ENCODE peak calls at places on chromosomes 6 and 20, in four cellular contexts. W is OCI-LY7; B is neuronal stem cell; U is CD4-positive, alpha-beta memory T cell. Y is an unnamed sample.
A peak's percentile ranks its signal among the peaks of the same experiment; 100 is the strongest.

GRCh38 chr6:4670295-4670694 is 105.9 kb upstream of the CDYL start:
- DNase-seq in W (no peak), B (no peak), U (no peak), Y (no peak)

GRCh38 chr20:43915209-43916072 is 789 bp downstream of the TOX2 start:
- DNase-seq in W (no peak), B (no peak), U (peak; percentile 54), Y (peak; percentile 88)

GRCh38 chr6:72640622-72640930 is 18.7 kb downstream of the KCNQ5 start:
- DNase-seq in W (no peak), B (no peak), U (no peak), Y (no peak)

GRCh38 chr6:79694623-79695311 is 63.6 kb downstream of the SH3BGRL2 start:
- DNase-seq in W (no peak), B (no peak), U (no peak), Y (peak; percentile 25)

GRCh38 chr6:139337830-139338229 is 36.6 kb downstream of the CITED2 start:
- DNase-seq in W (no peak), B (no peak), U (no peak), Y (no peak)

GRCh38 chr20:7853493-7853892 is 86.8 kb downstream of the HAO1 start:
- DNase-seq in W (no peak), B (no peak), U (no peak), Y (no peak)

GRCh38 chr6:25958700-25959162 is 3.9 kb upstream of the TRIM38 start:
- DNase-seq in W (peak; percentile 17), B (no peak), U (no peak), Y (no peak)

GRCh38 chr6:32079566-32080290 is 29.4 kb downstream of the TNXB start:
- DNase-seq in W (no peak), B (no peak), U (no peak), Y (peak; percentile 48)

GRCh38 chr6:80437186-80437585 is 330.7 kb downstream of the BCKDHB start:
- DNase-seq in W (no peak), B (no peak), U (no peak), Y (no peak)

GRCh38 chr20:13297105-13297899 is 76.2 kb downstream of the ISM1 start:
- DNase-seq in W (no peak), B (no peak), U (no peak), Y (no peak)

GRCh38 chr20:16081421-16081820 is 491.8 kb downstream of the KIF16B start:
- DNase-seq in W (no peak), B (no peak), U (no peak), Y (no peak)

GRCh38 chr6:125792680-125793079 is 1.9 kb downstream of the NCOA7 start:
- DNase-seq in W (no peak), B (no peak), U (no peak), Y (no peak)

GRCh38 chr6:33958208-33958862 is 154.5 kb upstream of the MLN start:
- DNase-seq in W (peak; percentile 45), B (peak; percentile 43), U (no peak), Y (peak; percentile 89)

GRCh38 chr6:13384966-13385365 is 56.6 kb upstream of the TBC1D7 start:
- DNase-seq in W (no peak), B (no peak), U (no peak), Y (no peak)

GRCh38 chr20:12762725-12763124 is 246.0 kb upstream of the SPTLC3 start:
- DNase-seq in W (no peak), B (no peak), U (no peak), Y (no peak)

GRCh38 chr6:156154896-156155295 is 622.3 kb upstream of the ARID1B start:
- DNase-seq in W (no peak), B (no peak), U (no peak), Y (no peak)

GRCh38 chr6:35727206-35727934 is 9.5 kb upstream of the ARMC12 start:
- DNase-seq in W (peak; percentile 68), B (no peak), U (no peak), Y (peak; percentile 87)

GRCh38 chr6:11586574-11586973 is 49.0 kb downstream of the TMEM170B start:
- DNase-seq in W (no peak), B (peak; percentile 39), U (no peak), Y (no peak)

GRCh38 chr6:89443658-89444057 is 10.7 kb downstream of the ANKRD6 start:
- DNase-seq in W (no peak), B (no peak), U (no peak), Y (no peak)

DNA sequence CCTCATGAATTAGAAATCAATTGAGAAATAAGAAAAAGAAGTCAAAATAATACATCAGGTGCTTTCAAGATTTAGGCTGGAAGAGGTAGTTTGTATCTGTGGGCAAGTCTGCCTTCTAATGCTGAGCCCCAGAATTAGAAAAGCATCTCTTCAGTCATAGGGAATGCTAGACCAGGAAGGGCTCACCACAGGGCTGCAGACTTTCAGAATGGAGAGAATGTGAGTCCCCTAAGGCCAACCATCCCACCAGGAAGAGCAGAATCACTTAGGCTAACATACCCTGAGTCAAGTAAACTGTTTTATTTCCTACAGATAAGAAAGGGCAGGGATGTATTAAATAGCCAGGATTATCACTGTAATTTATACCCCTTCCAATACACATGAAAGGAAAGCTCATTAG is 510.2 kb downstream of the RNF144B start:
- DNase-seq in W (no peak), B (no peak), U (no peak), Y (no peak)
- H3K4me3 ChIP-seq in W (no peak overlapping the region), B (no peak overlapping the region), U (no peak overlapping the region), Y (no peak overlapping the region)

GRCh38 chr20:41406307-41406706 is 39.7 kb upstream of the EMILIN3 start:
- DNase-seq in W (no peak), B (no peak), U (no peak), Y (no peak)
- H3K36me3 ChIP-seq in W (peaks cover 42% of the 10 kb centered on the region), B (peaks cover 50% of the 10 kb centered on the region), U (peaks cover 55% of the 10 kb centered on the region), Y (peaks cover 45% of the 10 kb centered on the region)

DNA sequence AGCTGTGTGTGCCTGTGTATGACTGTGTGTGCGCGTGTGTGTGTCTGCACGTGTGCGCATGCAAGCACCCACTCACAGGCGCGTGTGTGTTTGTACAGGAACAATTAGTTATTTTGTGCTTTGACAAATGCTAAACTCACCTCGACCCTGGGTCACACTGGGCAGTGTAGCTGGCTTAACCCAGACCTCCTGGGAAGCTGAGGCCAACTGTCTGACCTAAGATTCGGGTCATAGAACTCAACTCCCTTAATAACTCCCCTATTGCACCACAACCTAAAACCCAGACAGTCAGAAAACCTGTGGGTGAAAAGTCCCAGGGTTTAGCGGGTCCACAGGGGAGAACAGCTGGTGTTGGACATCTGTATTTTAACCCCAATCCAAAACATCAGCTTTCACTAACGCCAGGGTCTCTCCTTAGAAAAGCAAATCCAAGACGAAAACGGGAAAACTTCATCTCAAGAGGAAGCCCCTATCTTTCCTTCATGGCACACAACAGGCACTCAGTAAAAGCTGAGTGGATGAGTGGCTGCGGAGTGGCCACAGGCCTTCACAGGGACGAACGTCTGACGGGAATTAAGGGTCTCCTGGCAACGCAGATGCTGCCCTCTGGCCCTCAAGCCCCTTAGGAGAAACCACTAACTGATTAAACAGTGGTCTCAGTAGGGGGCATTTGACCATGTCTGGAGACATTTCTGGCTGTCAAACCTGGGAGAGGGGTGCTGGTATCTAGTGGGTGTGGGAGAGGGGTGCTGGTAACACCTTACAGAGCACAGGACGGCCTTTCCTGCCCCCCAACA is 4.5 kb downstream of the PMEPA1 start:
- DNase-seq in W (no peak), B (no peak), U (no peak), Y (no peak)
- H3K4me3 ChIP-seq in W (no peak overlapping the region), B (no peak overlapping the region), U (no peak overlapping the region), Y (no peak overlapping the region)

GRCh38 chr6:43630980-43631619 is 2.0 kb upstream of the GTPBP2 start:
- DNase-seq in W (peak; percentile 49), B (no peak), U (no peak), Y (no peak)

GRCh38 chr6:43629505-43630300 is 639 bp upstream of the GTPBP2 start:
- DNase-seq in W (peak; percentile 99), B (peak; percentile 88), U (peak; percentile 96), Y (peak; percentile 98)

GRCh38 chr6:43627008-43627825 is 1.8 kb downstream of the GTPBP2 start:
- DNase-seq in W (no peak), B (no peak), U (no peak), Y (no peak)

GRCh38 chr6:43628392-43629103 is 516 bp downstream of the GTPBP2 start:
- DNase-seq in W (peak; percentile 79), B (peak; percentile 44), U (peak; percentile 69), Y (peak; percentile 89)

DNA sequence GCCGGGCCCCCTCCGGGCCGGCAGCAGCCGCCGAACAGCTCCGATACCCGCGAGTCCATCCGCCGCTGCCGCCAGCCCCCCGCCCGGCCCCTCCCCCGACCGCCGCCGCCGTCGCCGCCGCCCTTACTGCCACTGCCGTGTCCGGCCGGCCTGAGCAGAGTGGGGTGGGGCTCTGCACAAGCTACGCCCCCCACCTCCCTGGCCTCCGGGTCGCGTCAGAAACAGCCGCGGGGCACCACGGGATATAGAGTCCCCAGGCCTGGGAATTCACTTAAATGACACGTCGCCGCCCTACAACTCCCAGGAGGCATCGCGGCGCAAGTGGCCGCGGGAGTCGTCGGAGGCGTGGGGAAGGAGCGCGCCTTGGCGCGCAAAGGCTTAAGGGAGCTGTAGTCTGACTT is at the start of gene GTPBP2:
- DNase-seq in W (peak; percentile 99), B (peak; percentile 98), U (peak; percentile 98), Y (peak; percentile 99)
- H3K36me3 ChIP-seq in W (peaks cover 33% of the 10 kb centered on the region), B (peaks cover 28% of the 10 kb centered on the region), U (peaks cover 23% of the 10 kb centered on the region), Y (peaks cover 23% of the 10 kb centered on the region)

DNA sequence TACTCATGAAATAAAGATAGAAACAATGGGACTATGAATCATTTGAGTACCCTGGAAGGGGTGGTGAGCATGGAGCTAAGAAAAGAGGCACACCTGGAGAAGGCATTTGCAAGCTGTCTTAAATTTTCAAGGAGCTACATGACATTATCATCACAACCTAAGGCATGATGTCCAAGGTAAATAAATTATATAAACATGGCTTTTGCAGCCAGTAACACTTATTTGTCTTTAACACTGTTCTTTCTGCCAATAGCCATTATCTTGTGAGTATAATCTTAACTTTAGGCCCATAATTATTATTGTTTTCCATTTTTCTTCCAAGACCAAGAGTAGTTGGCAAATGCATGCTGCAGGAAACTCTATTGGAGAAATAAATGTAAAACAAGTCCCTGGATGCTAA is 63.7 kb downstream of the ALDH5A1 start:
- DNase-seq in W (no peak), B (no peak), U (no peak), Y (no peak)
- H3K4me3 ChIP-seq in W (no peak overlapping the region), B (no peak overlapping the region), U (no peak overlapping the region), Y (no peak overlapping the region)

GRCh38 chr20:35133735-35134134 is 13.4 kb downstream of the EDEM2 start:
- DNase-seq in W (no peak), B (no peak), U (no peak), Y (no peak)

GRCh38 chr20:35133006-35133405 is 14.1 kb downstream of the EDEM2 start:
- DNase-seq in W (no peak), B (no peak), U (no peak), Y (no peak)

GRCh38 chr20:35134472-35134871 is 12.7 kb downstream of the EDEM2 start:
- DNase-seq in W (no peak), B (no peak), U (no peak), Y (no peak)

GRCh38 chr20:35129647-35130069 is 17.5 kb downstream of the EDEM2 start:
- DNase-seq in W (no peak), B (no peak), U (no peak), Y (no peak)

GRCh38 chr20:35131953-35132352 is 15.2 kb downstream of the EDEM2 start:
- DNase-seq in W (no peak), B (no peak), U (no peak), Y (no peak)
- H3K36me3 ChIP-seq in W (peaks cover 35% of the 10 kb centered on the region), B (peaks cover 2% of the 10 kb centered on the region), U (peaks cover 44% of the 10 kb centered on the region), Y (peaks cover 11% of the 10 kb centered on the region)